ENCODE peak calls at places on chromosomes 6 and 20, in ten cellular contexts. R, B, L, A, O, N, U, M, V and G are unnamed samples. For H3K36me3, the result is how much of the 10 kb centered on the place peaks cover.

GRCh38 chr20:46955601-46956556 is 61.2 kb downstream of the EYA2 start:
- DNase-seq in B (no peak), N (no peak), O (no peak), R (no peak), L (no peak), M (no peak), V (no peak), A (peak), U (no peak), G (no peak)

GRCh38 chr20:17617868-17618672 is 48.2 kb downstream of the DSTN start:
- DNase-seq in O (no peak), U (peak), M (peak), V (no peak), L (peak), A (no peak), B (peak), R (no peak), N (peak), G (peak)

GRCh38 chr6:99467509-99468106 is 42.5 kb upstream of the PNISR start:
- DNase-seq in A (peak), V (peak), O (peak), M (no peak), L (no peak), B (no peak), N (no peak), U (no peak), R (no peak), G (no peak)

GRCh38 chr6:15400572-15401004 is 154.7 kb downstream of the JARID2 start:
- DNase-seq in O (peak), M (peak), V (no peak), R (peak), A (peak), B (peak), U (peak), L (peak), N (peak), G (peak)

GRCh38 chr6:45265246-45265645 is 62.9 kb upstream of the RUNX2 start:
- DNase-seq in U (no peak), A (peak), L (no peak), M (no peak), B (no peak), O (no peak), V (no peak), R (no peak), N (no peak), G (no peak)

GRCh38 chr20:1333462-1334369 is 4.8 kb upstream of the SDCBP2 start:
- DNase-seq in U (no peak), L (no peak), N (no peak), B (peak), M (no peak), A (no peak), O (no peak), V (no peak), R (no peak), G (peak)

GRCh38 chr6:135962731-135963130 is 111.2 kb downstream of the PDE7B start:
- DNase-seq in B (no peak), L (no peak), V (no peak), A (no peak), O (no peak), M (no peak), N (no peak), R (no peak), U (no peak), G (no peak)

GRCh38 chr6:43915213-43915869 is 145.3 kb downstream of the VEGFA start:
- DNase-seq in V (no peak), L (peak), N (no peak), M (no peak), R (no peak), A (no peak), U (no peak), B (no peak), O (no peak), G (no peak)

GRCh38 chr20:7903429-7903828 is 36.8 kb downstream of the HAO1 start:
- DNase-seq in V (no peak), U (no peak), N (no peak), M (no peak), A (no peak), B (no peak), L (no peak), O (no peak), R (no peak), G (no peak)

GRCh38 chr6:27924179-27924578 is 12.0 kb upstream of the OR2B2 start:
- DNase-seq in N (no peak), B (no peak), A (no peak), V (no peak), L (no peak), R (no peak), M (no peak), O (no peak), U (no peak), G (no peak)

GRCh38 chr6:28816909-28817807 is 106.6 kb downstream of the TRIM27 start:
- DNase-seq in O (peak), B (no peak), R (no peak), L (no peak), M (no peak), N (no peak), U (no peak), A (peak), V (peak), G (no peak)

GRCh38 chr6:34912715-34913464 is 23.8 kb downstream of the ANKS1A start:
- DNase-seq in N (no peak), O (no peak), A (peak), L (no peak), V (no peak), B (no peak), U (no peak), M (no peak), R (no peak), G (no peak)

GRCh38 chr20:9493818-9494217 is 20.6 kb upstream of the LAMP5 start:
- DNase-seq in L (no peak), N (no peak), B (no peak), U (no peak), M (no peak), R (no peak), V (no peak), A (no peak), O (no peak), G (no peak)

GRCh38 chr20:57128051-57128757 is 138.2 kb downstream of the BMP7 start:
- DNase-seq in L (no peak), A (no peak), O (no peak), R (no peak), M (peak), U (no peak), N (no peak), V (no peak), B (no peak), G (no peak)

GRCh38 chr6:149015224-149015876 is 268.5 kb downstream of the UST start:
- DNase-seq in V (no peak), U (no peak), M (no peak), R (no peak), A (peak), B (no peak), O (no peak), N (no peak), L (no peak), G (no peak)

GRCh38 chr6:90068264-90068663 is 174.0 kb downstream of the GJA10 start:
- DNase-seq in V (no peak), O (no peak), L (no peak), U (no peak), N (no peak), A (peak), B (no peak), M (no peak), R (no peak), G (no peak)

GRCh38 chr20:45969712-45970634 is 2.0 kb downstream of the ZNF335 start:
- DNase-seq in U (no peak), R (no peak), B (no peak), L (no peak), N (peak), A (peak), O (peak), M (peak), V (peak), G (no peak)

GRCh38 chr6:170160031-170160627 is 130.7 kb downstream of the DLL1 start:
- DNase-seq in M (peak), N (peak), V (peak), O (no peak), R (peak), B (no peak), U (peak), L (peak), A (no peak), G (no peak)

GRCh38 chr6:105985098-105985815 is 100.9 kb upstream of the PRDM1 start:
- DNase-seq in B (no peak), A (peak), N (no peak), O (no peak), V (no peak), R (no peak), L (no peak), M (no peak), U (no peak), G (no peak)

GRCh38 chr6:33620158-33620583 is 951 bp upstream of the ITPR3 start:
- DNase-seq in A (peak), U (peak), O (no peak), L (peak), M (no peak), B (peak), N (peak), R (peak), V (peak), G (no peak)

GRCh38 chr20:54017846-54018245 is 52.5 kb downstream of the BCAS1 start:
- DNase-seq in R (no peak), N (no peak), U (no peak), O (no peak), B (no peak), M (no peak), A (no peak), L (no peak), V (no peak), G (no peak)

GRCh38 chr20:53692465-53693067 is 98.9 kb upstream of the ZNF217 start:
- DNase-seq in M (no peak), U (no peak), B (peak), N (peak), L (no peak), R (no peak), O (no peak), V (no peak), A (peak), G (peak)

GRCh38 chr6:140079328-140079727 is 704.9 kb upstream of the CITED2 start:
- DNase-seq in M (no peak), U (no peak), N (peak), A (peak), V (no peak), R (peak), B (peak), O (no peak), L (no peak), G (peak)

GRCh38 chr6:52493669-52494068 is 73.5 kb downstream of the EFHC1 start:
- DNase-seq in N (no peak), R (no peak), U (no peak), V (no peak), L (no peak), B (no peak), A (no peak), M (no peak), O (no peak), G (no peak)

GRCh38 chr6:142301421-142302391 is at the start of gene ADGRG6:
- DNase-seq in M (peak), N (peak), V (no peak), A (peak), U (peak), O (peak), B (peak), L (peak), R (no peak), G (no peak)

GRCh38 chr6:139588734-139589418 is 214.4 kb upstream of the CITED2 start:
- DNase-seq in R (no peak), A (peak), L (no peak), N (no peak), U (no peak), V (no peak), M (no peak), B (no peak), O (no peak), G (no peak)

GRCh38 chr6:53347250-53347920 is 1.4 kb downstream of the ELOVL5 start:
- DNase-seq in U (no peak), M (no peak), R (no peak), N (no peak), V (peak), B (no peak), L (no peak), A (peak), O (peak), G (no peak)

GRCh38 chr20:53735536-53736050 is 142.0 kb upstream of the ZNF217 start:
- DNase-seq in O (peak), V (no peak), N (peak), U (no peak), A (peak), L (no peak), B (no peak), R (no peak), M (no peak), G (no peak)

GRCh38 chr6:44525761-44526351 is 138.3 kb downstream of the CDC5L start:
- DNase-seq in A (no peak), V (no peak), B (no peak), R (no peak), U (no peak), O (no peak), L (no peak), M (no peak), N (no peak), G (no peak)

GRCh38 chr6:36244641-36245280 is 25.1 kb upstream of the PNPLA1 start:
- DNase-seq in N (no peak), M (no peak), B (no peak), O (peak), A (no peak), V (no peak), U (no peak), R (no peak), L (no peak), G (no peak)

GRCh38 chr6:158596861-158597260 is 37.0 kb downstream of the TMEM181 start:
- DNase-seq in O (no peak), R (no peak), L (no peak), N (no peak), M (no peak), V (no peak), U (no peak), B (no peak), A (no peak), G (no peak)

GRCh38 chr20:9270831-9271230 is 201.9 kb downstream of the PLCB4 start:
- DNase-seq in U (no peak), N (no peak), V (no peak), A (peak), O (no peak), M (no peak), R (no peak), B (no peak), L (no peak), G (no peak)

GRCh38 chr6:46510656-46511055 is 19.4 kb upstream of the RCAN2 start:
- DNase-seq in R (peak), O (no peak), V (no peak), B (peak), U (peak), L (no peak), M (peak), N (no peak), A (peak), G (no peak)

GRCh38 chr6:1238040-1238439 is 73.9 kb upstream of the FOXQ1 start:
- DNase-seq in A (no peak), M (no peak), O (no peak), V (no peak), R (no peak), B (no peak), L (no peak), U (no peak), N (no peak), G (no peak)

GRCh38 chr6:17820055-17820454 is 113.3 kb upstream of the NUP153 start:
- DNase-seq in L (no peak), M (no peak), R (no peak), A (peak), B (no peak), U (no peak), N (no peak), O (peak), V (peak), G (no peak)

GRCh38 chr6:130928158-130928917 is 101.1 kb downstream of the SMLR1 start:
- DNase-seq in M (no peak), A (no peak), U (no peak), L (no peak), B (no peak), O (no peak), V (no peak), N (no peak), R (no peak), G (no peak)
- H3K4me3 ChIP-seq in M (no peak), A (no peak), U (no peak), L (no peak), B (no peak), O (no peak), V (no peak), N (no peak), R (no peak), G (no peak)

GRCh38 chr6:166449641-166450040 is 66.9 kb upstream of the MPC1 start:
- DNase-seq in R (no peak), M (no peak), V (no peak), A (no peak), U (no peak), B (no peak), O (no peak), L (no peak), N (no peak), G (no peak)
- H3K27ac ChIP-seq in R (no peak), M (no peak), V (no peak), A (no peak), U (no peak), B (no peak), O (no peak), L (no peak), N (no peak), G (no peak)

GRCh38 chr20:23387118-23387443 is 25.1 kb downstream of the GZF1 start:
- DNase-seq in L (no peak), N (no peak), V (no peak), R (no peak), M (no peak), O (no peak), U (no peak), B (no peak), A (no peak), G (no peak)
- H3K36me3 ChIP-seq in L (under half), N (under half), V (half or more), R (under half), M (under half), O (under half), U (under half), B (under half), A (half or more), G (under half)

GRCh38 chr20:64113796-64114355 is 6.5 kb upstream of the NPBWR2 start:
- DNase-seq in R (peak), L (no peak), V (no peak), A (no peak), N (no peak), B (peak), O (peak), U (peak), M (peak), G (no peak)

GRCh38 chr20:64111841-64112641 is 4.7 kb upstream of the NPBWR2 start:
- DNase-seq in B (peak), U (peak), V (peak), N (no peak), A (no peak), O (peak), R (peak), L (peak), M (peak), G (peak)

GRCh38 chr20:64113444-64113775 is 6.0 kb upstream of the NPBWR2 start:
- DNase-seq in B (no peak), A (no peak), M (peak), V (no peak), U (peak), R (no peak), N (no peak), L (no peak), O (no peak), G (peak)

GRCh38 chr20:64114356-64114971 is 7.1 kb upstream of the NPBWR2 start:
- DNase-seq in V (no peak), L (no peak), A (no peak), N (no peak), O (peak), M (peak), R (no peak), B (peak), U (peak), G (peak)

DNA sequence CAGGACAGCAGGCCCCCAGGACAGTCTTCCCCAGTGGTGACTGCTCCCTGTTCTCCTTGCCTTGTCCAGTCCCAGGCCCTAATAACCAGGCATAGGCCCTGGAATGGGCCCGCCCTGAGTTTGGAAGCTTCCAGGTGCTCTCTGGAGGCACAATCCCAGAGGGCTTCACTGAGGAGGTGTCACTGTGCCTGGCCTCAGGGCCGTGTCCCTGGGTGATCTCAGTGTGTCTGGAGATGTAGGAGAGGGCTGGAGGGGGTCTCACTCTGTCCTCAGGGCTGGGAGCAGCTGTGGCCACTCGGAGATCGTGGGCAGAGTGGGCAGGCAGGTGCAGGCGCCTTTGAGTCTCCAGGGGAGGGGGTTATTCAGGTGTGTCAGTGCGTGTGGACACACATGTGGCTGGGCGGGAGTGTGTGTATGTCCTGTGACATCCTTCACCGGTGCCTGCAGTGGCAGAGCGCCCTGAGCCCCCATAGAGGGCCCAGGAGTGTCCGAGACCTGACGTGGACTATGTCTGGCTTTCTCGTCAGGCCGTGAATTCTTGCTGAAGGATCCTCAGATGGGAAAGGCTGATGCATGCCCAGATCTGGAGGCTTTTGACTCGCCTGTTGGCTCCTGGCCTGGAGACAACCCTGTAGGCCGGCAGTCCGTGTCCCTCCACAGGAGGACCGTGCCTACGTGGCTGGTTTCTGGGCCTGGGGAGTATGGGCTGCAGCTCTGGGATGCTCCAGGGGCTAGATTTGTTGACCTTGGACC is 5.5 kb upstream of the NPBWR2 start:
- DNase-seq in A (no peak), U (peak), O (peak), N (no peak), B (peak), L (peak), V (no peak), R (peak), M (peak), G (peak)
- H3K4me3 ChIP-seq in A (no peak), U (no peak), O (no peak), N (no peak), B (no peak), L (no peak), V (no peak), R (no peak), M (no peak), G (no peak)

DNA sequence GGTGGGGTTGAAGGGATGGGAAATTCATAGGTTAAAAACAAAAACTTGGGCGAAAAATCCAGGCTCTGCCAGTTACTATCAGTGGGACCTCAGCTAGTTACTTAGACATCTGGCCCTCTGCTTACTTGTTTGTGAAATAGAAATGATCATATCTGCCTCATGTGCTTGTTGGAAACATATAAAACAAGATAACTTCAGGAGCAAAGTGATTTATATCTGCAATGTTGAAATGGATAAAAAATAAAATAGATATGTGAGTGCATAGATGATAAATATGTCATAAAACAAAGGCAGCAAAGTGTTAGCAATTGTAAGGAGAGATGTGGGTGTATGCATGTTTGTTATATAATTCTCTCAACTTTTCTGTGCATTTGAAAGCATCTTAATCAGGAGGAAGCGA is 578.9 kb upstream of the FLRT3 start:
- DNase-seq in B (no peak), A (no peak), R (no peak), V (no peak), L (no peak), N (no peak), U (no peak), M (no peak), O (no peak), G (no peak)
- H3K27ac ChIP-seq in B (no peak), A (no peak), R (peak), V (no peak), L (no peak), N (no peak), U (no peak), M (no peak), O (no peak), G (no peak)

GRCh38 chr20:5390719-5391118 is 74.0 kb upstream of the PROKR2 start:
- DNase-seq in O (no peak), U (no peak), N (no peak), M (no peak), L (no peak), A (no peak), V (no peak), B (no peak), R (no peak), G (no peak)

GRCh38 chr20:5395932-5396727 is 79.4 kb upstream of the PROKR2 start:
- DNase-seq in A (no peak), L (no peak), N (no peak), U (no peak), O (no peak), B (no peak), R (no peak), M (no peak), V (no peak), G (no peak)

GRCh38 chr20:5397418-5397817 is 80.7 kb upstream of the PROKR2 start:
- DNase-seq in M (no peak), L (no peak), B (no peak), U (no peak), V (no peak), O (no peak), A (no peak), N (no peak), R (no peak), G (no peak)

DNA sequence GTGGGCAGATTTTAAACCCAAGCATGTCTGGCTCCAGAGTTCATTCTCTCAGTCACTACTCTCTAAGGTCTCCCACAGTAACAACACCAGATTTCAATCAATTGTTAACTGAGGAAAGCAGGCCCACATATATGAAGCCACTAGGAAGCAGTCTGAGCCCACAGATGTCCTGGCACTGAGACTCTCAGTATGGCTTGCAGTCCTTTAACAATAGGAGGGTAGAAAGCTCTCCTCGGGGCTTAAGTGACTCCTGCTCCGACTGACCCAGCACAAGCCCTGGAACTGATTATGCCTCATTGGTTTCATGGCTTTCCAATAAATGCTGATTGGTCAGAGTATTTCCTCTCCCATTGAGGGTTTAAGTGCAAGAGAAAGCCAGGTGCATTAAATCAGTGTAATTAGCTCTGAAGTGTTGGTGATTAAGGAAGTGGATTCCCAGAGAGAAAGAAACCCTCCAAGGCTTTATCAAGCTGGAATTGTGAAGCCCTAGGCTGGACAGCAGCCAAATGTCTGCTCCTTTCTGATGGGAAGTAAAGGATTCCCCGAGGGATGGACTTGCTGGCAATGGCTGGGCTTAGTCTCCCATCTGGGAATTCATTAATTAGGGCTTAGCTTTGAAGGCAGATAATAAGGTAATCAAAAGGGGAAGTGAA is 76.6 kb upstream of the PROKR2 start:
- DNase-seq in A (no peak), R (no peak), V (no peak), L (no peak), B (no peak), U (no peak), N (no peak), O (no peak), M (no peak), G (no peak)
- H3K36me3 ChIP-seq in A (under half), R (under half), V (under half), L (under half), B (under half), U (under half), N (under half), O (under half), M (under half), G (under half)